ENCODE peak calls at places on chromosome 14, in eight cellular contexts. N, S, J, F, I, X, Y and P are unnamed samples. For H3K4me1, the result is how much of the 10 kb centered on the place peaks cover.

GRCh38 chr14:73759183-73759713 is 45.1 kb upstream of the PNMA1 start:
- DNase-seq in N (peak), S (peak), J (peak), F (no peak), I (peak), X (peak), Y (peak), P (peak)

GRCh38 chr14:103031956-103032355 is 25.4 kb downstream of the CDC42BPB start:
- DNase-seq in N (no peak), S (no peak), J (peak), F (peak), I (no peak), X (no peak), Y (no peak), P (peak)

GRCh38 chr14:55127491-55127951 is 1.5 kb upstream of the LGALS3 start:
- DNase-seq in N (no peak), S (no peak), J (peak), F (peak), I (peak), X (no peak), Y (no peak), P (no peak)

GRCh38 chr14:83425138-83425537 is 1891.5 kb upstream of the SEL1L start:
- DNase-seq in N (peak), S (no peak), J (no peak), F (peak), I (no peak), X (no peak), Y (no peak), P (no peak)

GRCh38 chr14:54572316-54572715 is 5.4 kb downstream of the SAMD4A start:
- DNase-seq in N (peak), S (no peak), J (peak), F (peak), I (no peak), X (no peak), Y (no peak), P (no peak)

GRCh38 chr14:31672709-31673108 is 111.5 kb downstream of the NUBPL start:
- DNase-seq in N (no peak), S (no peak), J (no peak), F (no peak), I (no peak), X (no peak), Y (no peak), P (no peak)

GRCh38 chr14:68243441-68244010 is 423.9 kb downstream of the RAD51B start:
- DNase-seq in N (no peak), S (no peak), J (no peak), F (no peak), I (no peak), X (no peak), Y (no peak), P (no peak)

GRCh38 chr14:101499513-101499912 is 61.8 kb upstream of the DIO3 start:
- DNase-seq in N (no peak), S (peak), J (peak), F (no peak), I (no peak), X (no peak), Y (peak), P (no peak)

GRCh38 chr14:54502602-54503001 is 7.1 kb upstream of the CGRRF1 start:
- DNase-seq in N (peak), S (no peak), J (no peak), F (no peak), I (no peak), X (no peak), Y (no peak), P (no peak)

GRCh38 chr14:34629344-34629656 is 648 bp downstream of the SNX6 start:
- DNase-seq in N (no peak), S (no peak), J (no peak), F (no peak), I (no peak), X (no peak), Y (no peak), P (no peak)

GRCh38 chr14:70640938-70641547 is 673 bp upstream of the TTC9 start:
- DNase-seq in N (peak), S (peak), J (peak), F (peak), I (peak), X (no peak), Y (no peak), P (peak)

GRCh38 chr14:90109858-90110257 is 48.1 kb downstream of the KCNK13 start:
- DNase-seq in N (no peak), S (no peak), J (no peak), F (peak), I (no peak), X (no peak), Y (no peak), P (no peak)

GRCh38 chr14:64937821-64938193 is 4.7 kb downstream of the GPX2 start:
- DNase-seq in N (peak), S (no peak), J (no peak), F (peak), I (no peak), X (no peak), Y (no peak), P (no peak)

GRCh38 chr14:20631821-20632389 is 9.6 kb downstream of the OR6S1 start:
- DNase-seq in N (peak), S (peak), J (peak), F (peak), I (peak), X (peak), Y (peak), P (peak)

GRCh38 chr14:104799657-104800599 is 973 bp upstream of the ZBTB42 start:
- DNase-seq in N (peak), S (peak), J (peak), F (no peak), I (peak), X (peak), Y (peak), P (peak)

GRCh38 chr14:30165255-30165654 is 237.6 kb upstream of the PRKD1 start:
- DNase-seq in N (no peak), S (no peak), J (no peak), F (no peak), I (no peak), X (no peak), Y (no peak), P (no peak)

GRCh38 chr14:106141242-106142220 is 615.1 kb downstream of the TMEM121 start:
- DNase-seq in N (no peak), S (no peak), J (no peak), F (peak), I (no peak), X (no peak), Y (no peak), P (no peak)

GRCh38 chr14:89165810-89166209 is 251.2 kb downstream of the FOXN3 start:
- DNase-seq in N (no peak), S (no peak), J (no peak), F (no peak), I (no peak), X (no peak), Y (no peak), P (no peak)

GRCh38 chr14:89673499-89674225 is 256.6 kb upstream of the FOXN3 start:
- DNase-seq in N (peak), S (no peak), J (peak), F (no peak), I (no peak), X (no peak), Y (no peak), P (no peak)

GRCh38 chr14:105894125-105894977 is 368.0 kb downstream of the TMEM121 start:
- DNase-seq in N (no peak), S (peak), J (no peak), F (no peak), I (peak), X (peak), Y (peak), P (no peak)

GRCh38 chr14:100629696-100630095 is 42.5 kb upstream of the BEGAIN start:
- DNase-seq in N (no peak), S (no peak), J (no peak), F (no peak), I (no peak), X (no peak), Y (no peak), P (no peak)

GRCh38 chr14:35341454-35342159 is 49.4 kb downstream of the PSMA6 start:
- DNase-seq in N (peak), S (peak), J (peak), F (peak), I (peak), X (peak), Y (peak), P (peak)

GRCh38 chr14:38208825-38209562 is 1.3 kb downstream of the SSTR1 start:
- DNase-seq in N (peak), S (peak), J (peak), F (no peak), I (no peak), X (peak), Y (peak), P (peak)

GRCh38 chr14:103402700-103403099 is 17.5 kb downstream of the MARK3 start:
- DNase-seq in N (peak), S (no peak), J (no peak), F (no peak), I (no peak), X (no peak), Y (no peak), P (no peak)

GRCh38 chr14:73753043-73753886 is 39.1 kb upstream of the PNMA1 start:
- DNase-seq in N (peak), S (no peak), J (peak), F (no peak), I (no peak), X (peak), Y (peak), P (peak)

GRCh38 chr14:79602023-79602422 is 609.3 kb downstream of the DIO2 start:
- DNase-seq in N (no peak), S (no peak), J (no peak), F (no peak), I (no peak), X (no peak), Y (no peak), P (no peak)

GRCh38 chr14:75717729-75718128 is 56.7 kb downstream of the TTLL5 start:
- DNase-seq in N (no peak), S (no peak), J (no peak), F (no peak), I (no peak), X (no peak), Y (no peak), P (no peak)
- H3K4me1 ChIP-seq in N (under half), S (under half), J (under half), F (under half), I (under half), X (under half), Y (under half), P (under half)

DNA sequence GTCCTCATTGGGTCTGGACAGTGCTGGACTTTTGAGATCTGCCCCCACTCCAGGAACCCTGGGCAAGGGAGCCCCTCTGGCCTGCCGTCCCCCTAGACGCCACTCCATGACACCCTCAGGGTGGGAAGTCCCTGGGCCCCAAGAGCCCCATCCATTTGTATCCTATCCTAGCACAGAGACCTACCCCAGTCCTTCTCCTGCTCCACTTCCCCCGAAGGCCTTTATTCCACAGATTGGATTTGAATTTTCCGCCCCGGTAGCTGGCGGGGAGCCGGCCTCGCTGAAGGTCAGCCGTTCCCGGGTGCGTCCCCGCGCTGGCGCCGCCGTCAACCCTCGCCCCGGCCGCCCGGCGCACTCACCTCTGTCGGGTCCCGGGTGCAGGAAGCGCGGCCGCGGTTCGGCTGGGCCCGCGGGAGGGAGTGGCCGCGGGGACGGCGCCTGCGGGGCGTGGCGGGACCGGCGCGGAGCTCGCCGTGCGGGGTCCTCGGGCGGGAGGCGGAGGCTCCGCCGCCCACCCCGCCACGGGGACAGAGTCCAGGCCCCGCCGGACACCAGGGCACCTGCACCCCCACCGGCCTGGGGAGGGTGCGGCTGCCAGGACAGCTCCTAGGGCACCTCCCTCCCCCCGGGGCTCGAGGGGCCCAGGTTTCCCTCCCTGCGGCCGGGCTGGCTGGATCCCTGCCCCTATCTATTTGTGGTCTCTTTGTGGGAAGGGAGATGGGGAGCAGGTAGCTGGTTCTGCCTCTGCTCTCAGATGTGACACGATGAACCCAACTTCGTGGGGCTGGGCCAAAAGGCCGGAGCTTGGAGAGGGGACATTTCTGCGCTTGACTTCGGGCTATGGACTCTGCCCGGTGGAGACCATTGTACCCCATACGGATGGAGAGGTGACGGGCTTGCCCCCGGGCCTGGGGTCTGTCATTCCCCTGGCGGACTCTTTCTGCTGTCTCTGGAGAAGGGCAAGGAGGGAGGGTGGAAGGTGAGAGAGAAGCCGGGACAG is 19.9 kb upstream of the GPR68 start:
- DNase-seq in N (peak), S (peak), J (no peak), F (no peak), I (peak), X (peak), Y (no peak), P (peak)
- H3K4me3 ChIP-seq in N (no peak), S (peak), J (peak), F (peak), I (no peak), X (peak), Y (peak), P (no peak)

DNA sequence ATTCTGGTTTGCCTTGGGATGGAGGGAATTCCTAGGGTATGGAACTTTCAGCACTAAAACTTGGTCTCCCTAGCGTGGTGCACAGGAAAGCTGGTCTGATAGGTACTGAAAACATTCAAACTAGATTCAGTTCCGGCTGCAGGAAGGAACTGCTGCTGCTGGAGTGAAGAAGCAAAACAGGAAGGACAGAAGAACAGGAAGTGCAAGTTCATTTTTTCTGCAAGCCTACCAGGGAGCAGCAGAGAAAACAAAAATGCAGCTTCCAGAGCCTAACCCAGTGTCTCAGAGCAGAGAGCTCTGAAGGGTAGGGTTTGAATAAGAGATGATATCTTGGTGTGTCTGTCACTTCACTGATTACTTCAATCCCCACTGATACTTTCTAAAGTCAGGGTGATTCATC is 165.2 kb downstream of the VRK1 start:
- DNase-seq in N (no peak), S (no peak), J (no peak), F (no peak), I (no peak), X (no peak), Y (no peak), P (no peak)
- H3K4me1 ChIP-seq in N (under half), S (under half), J (under half), F (under half), I (under half), X (under half), Y (under half), P (under half)

DNA sequence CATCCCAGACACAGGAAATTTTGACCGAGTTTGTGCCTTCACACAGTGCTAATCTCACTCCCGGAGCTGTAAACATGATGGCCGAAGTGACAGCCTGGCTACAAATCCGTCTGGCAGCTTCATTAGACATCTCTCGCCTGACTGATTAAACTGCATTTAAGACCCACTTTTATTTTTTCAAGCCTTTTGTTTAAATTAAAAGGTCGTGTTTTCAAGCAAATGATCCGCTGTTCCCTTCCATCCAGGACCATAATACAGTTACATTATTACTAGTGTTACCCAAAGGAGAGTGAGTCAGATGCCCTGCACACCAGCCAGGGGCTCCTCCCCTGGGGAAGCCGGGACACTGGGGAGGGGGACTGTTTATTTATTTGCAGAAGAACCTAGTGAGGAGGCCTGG is 200.2 kb downstream of the EXOC5 start:
- DNase-seq in N (no peak), S (no peak), J (no peak), F (no peak), I (no peak), X (no peak), Y (no peak), P (no peak)
- H3K4me3 ChIP-seq in N (no peak), S (no peak), J (no peak), F (no peak), I (no peak), X (no peak), Y (no peak), P (no peak)